ENCODE peak calls at places on chromosomes 4 and X, in six cellular contexts. One of them, this sample, is unnamed.

GRCh38 chr4:2043396-2044118 is 15.6 kb upstream of the NAT8L start:
- DNase-seq in NCI-H526: no peak
- DNase-seq in GOT3: no peak
- DNase-seq in NCI-H2081: no peak
- DNase-seq in esophagus squamous epithelium: no peak
- DNase-seq in A172: no peak
- DNase-seq in this sample: no peak

GRCh38 chrX:39967348-39967747 is 130.4 kb downstream of the BCOR start:
- DNase-seq in GOT3: no peak
- DNase-seq in esophagus squamous epithelium: no peak
- DNase-seq in NCI-H2081: no peak
- DNase-seq in NCI-H526: no peak
- DNase-seq in A172: no peak
- DNase-seq in this sample: no peak

GRCh38 chrX:154310991-154311541 is 15.5 kb downstream of the TKTL1 start:
- DNase-seq in NCI-H2081: no peak
- DNase-seq in GOT3: no peak
- DNase-seq in A172: no peak
- DNase-seq in NCI-H526: no peak
- DNase-seq in esophagus squamous epithelium: no peak
- DNase-seq in this sample: no peak

GRCh38 chrX:39613997-39614679 is 483.6 kb downstream of the BCOR start:
- DNase-seq in esophagus squamous epithelium: no peak
- DNase-seq in NCI-H526: peak; percentile 98
- DNase-seq in A172: no peak
- DNase-seq in NCI-H2081: no peak
- DNase-seq in GOT3: no peak
- DNase-seq in this sample: no peak

GRCh38 chrX:105975382-105975781 is 63.1 kb downstream of the SERPINA7 start:
- DNase-seq in esophagus squamous epithelium: no peak
- DNase-seq in NCI-H526: no peak
- DNase-seq in NCI-H2081: no peak
- DNase-seq in GOT3: no peak
- DNase-seq in A172: no peak
- DNase-seq in this sample: no peak

GRCh38 chrX:134999469-134999868 is 8.7 kb downstream of the SMIM10 start:
- DNase-seq in A172: peak; percentile 0
- DNase-seq in NCI-H526: no peak
- DNase-seq in GOT3: no peak
- DNase-seq in NCI-H2081: no peak
- DNase-seq in esophagus squamous epithelium: no peak
- DNase-seq in this sample: no peak

GRCh38 chrX:78119521-78120227 is 15.6 kb downstream of the PGK1 start:
- DNase-seq in NCI-H526: no peak
- DNase-seq in A172: no peak
- DNase-seq in esophagus squamous epithelium: no peak
- DNase-seq in GOT3: no peak
- DNase-seq in NCI-H2081: peak; percentile 16
- DNase-seq in this sample: no peak

GRCh38 chr4:89055157-89056080 is 1.6 kb downstream of the FAM13A start:
- DNase-seq in NCI-H526: no peak
- DNase-seq in A172: no peak
- DNase-seq in GOT3: no peak
- DNase-seq in NCI-H2081: no peak
- DNase-seq in esophagus squamous epithelium: no peak
- DNase-seq in this sample: no peak

GRCh38 chr4:40809058-40809457 is 59.3 kb downstream of the NSUN7 start:
- DNase-seq in NCI-H526: no peak
- DNase-seq in NCI-H2081: no peak
- DNase-seq in A172: no peak
- DNase-seq in esophagus squamous epithelium: no peak
- DNase-seq in GOT3: no peak
- DNase-seq in this sample: no peak

GRCh38 chr4:147714575-147715401 is 17.1 kb upstream of the ARHGAP10 start:
- DNase-seq in NCI-H2081: no peak
- DNase-seq in A172: peak; percentile 81
- DNase-seq in GOT3: no peak
- DNase-seq in NCI-H526: no peak
- DNase-seq in esophagus squamous epithelium: no peak
- DNase-seq in this sample: no peak

GRCh38 chr4:79862842-79863241 is 210.2 kb downstream of the ANTXR2 start:
- DNase-seq in NCI-H2081: no peak
- DNase-seq in GOT3: no peak
- DNase-seq in esophagus squamous epithelium: no peak
- DNase-seq in NCI-H526: no peak
- DNase-seq in A172: no peak
- DNase-seq in this sample: no peak

GRCh38 chr4:94649381-94650128 is 108.2 kb upstream of the BMPR1B start:
- DNase-seq in GOT3: no peak
- DNase-seq in NCI-H2081: no peak
- DNase-seq in NCI-H526: no peak
- DNase-seq in A172: no peak
- DNase-seq in esophagus squamous epithelium: no peak
- DNase-seq in this sample: no peak

GRCh38 chrX:68675466-68675865 is 28.0 kb downstream of the STARD8 start:
- DNase-seq in GOT3: no peak
- DNase-seq in esophagus squamous epithelium: no peak
- DNase-seq in NCI-H526: no peak
- DNase-seq in NCI-H2081: no peak
- DNase-seq in A172: no peak
- DNase-seq in this sample: no peak

GRCh38 chr4:25756503-25756902 is 100.9 kb downstream of the SLC34A2 start:
- DNase-seq in NCI-H526: no peak
- DNase-seq in A172: no peak
- DNase-seq in NCI-H2081: peak; percentile 19
- DNase-seq in GOT3: no peak
- DNase-seq in esophagus squamous epithelium: no peak
- DNase-seq in this sample: no peak

GRCh38 chr4:174218127-174218790 is 65.2 kb downstream of the FBXO8 start:
- DNase-seq in NCI-H2081: no peak
- DNase-seq in A172: peak; percentile 4
- DNase-seq in GOT3: no peak
- DNase-seq in NCI-H526: no peak
- DNase-seq in esophagus squamous epithelium: no peak
- DNase-seq in this sample: no peak

GRCh38 chr4:6634746-6635145 is 5.7 kb upstream of the MRFAP1 start:
- DNase-seq in GOT3: no peak
- DNase-seq in A172: no peak
- DNase-seq in esophagus squamous epithelium: no peak
- DNase-seq in NCI-H2081: no peak
- DNase-seq in NCI-H526: no peak
- DNase-seq in this sample: no peak

GRCh38 chrX:104419211-104419610 is 146.8 kb upstream of the IL1RAPL2 start:
- DNase-seq in A172: no peak
- DNase-seq in NCI-H2081: no peak
- DNase-seq in esophagus squamous epithelium: no peak
- DNase-seq in NCI-H526: no peak
- DNase-seq in GOT3: no peak
- DNase-seq in this sample: no peak

GRCh38 chrX:13857804-13858203 is 40.9 kb upstream of the GPM6B start:
- DNase-seq in esophagus squamous epithelium: no peak
- DNase-seq in A172: no peak
- DNase-seq in GOT3: no peak
- DNase-seq in NCI-H2081: no peak
- DNase-seq in NCI-H526: no peak
- DNase-seq in this sample: no peak

GRCh38 chr4:74054483-74055032 is 16.1 kb upstream of the CXCL3 start:
- DNase-seq in A172: no peak
- DNase-seq in GOT3: no peak
- DNase-seq in NCI-H526: no peak
- DNase-seq in esophagus squamous epithelium: no peak
- DNase-seq in NCI-H2081: no peak
- DNase-seq in this sample: no peak

GRCh38 chr4:41815478-41815877 is 67.0 kb upstream of the PHOX2B start:
- DNase-seq in A172: no peak
- DNase-seq in NCI-H2081: no peak
- DNase-seq in NCI-H526: no peak
- DNase-seq in esophagus squamous epithelium: no peak
- DNase-seq in GOT3: no peak
- DNase-seq in this sample: no peak

GRCh38 chrX:21374163-21374993 is at the start of gene CNKSR2:
- DNase-seq in NCI-H2081: peak; percentile 79
- DNase-seq in esophagus squamous epithelium: no peak
- DNase-seq in GOT3: no peak
- DNase-seq in NCI-H526: peak; percentile 77
- DNase-seq in A172: no peak
- DNase-seq in this sample: peak; percentile 19

GRCh38 chr4:108917255-108917654 is 154.4 kb upstream of the ETNPPL start:
- DNase-seq in NCI-H2081: no peak
- DNase-seq in esophagus squamous epithelium: no peak
- DNase-seq in NCI-H526: no peak
- DNase-seq in GOT3: no peak
- DNase-seq in A172: no peak
- DNase-seq in this sample: no peak

GRCh38 chr4:40515398-40516293 is 114.0 kb downstream of the RBM47 start:
- DNase-seq in GOT3: no peak
- DNase-seq in A172: peak; percentile 59
- DNase-seq in esophagus squamous epithelium: no peak
- DNase-seq in NCI-H526: peak; percentile 97
- DNase-seq in NCI-H2081: no peak
- DNase-seq in this sample: no peak

GRCh38 chrX:73851014-73852009 is 288.3 kb downstream of the CHIC1 start:
- DNase-seq in NCI-H526: no peak
- DNase-seq in esophagus squamous epithelium: peak; percentile 61
- DNase-seq in A172: no peak
- DNase-seq in NCI-H2081: peak; percentile 90
- DNase-seq in GOT3: no peak
- DNase-seq in this sample: no peak

GRCh38 chr4:132330994-132331393 is 818.1 kb upstream of the PCDH10 start:
- DNase-seq in esophagus squamous epithelium: no peak
- DNase-seq in NCI-H2081: no peak
- DNase-seq in A172: no peak
- DNase-seq in GOT3: no peak
- DNase-seq in NCI-H526: no peak
- DNase-seq in this sample: no peak